ENCODE peak calls at places on chromosomes 12 and 14, in seven cellular contexts. S is NCI-H524, L is cardiac muscle cell, B is choroid plexus epithelial cell, W is GM12892, T is left cardiac atrium, A is pulmonary artery endothelial cell. J is an unnamed sample.

GRCh38 chr14:59055439-59056045 is 132.9 kb upstream of the DAAM1 start:
- DNase-seq in S (peak; percentile 33), L (peak; percentile 73), B (peak; percentile 80), W (no peak), T (no peak), A (peak; percentile 3), J (no peak)

GRCh38 chr12:108854453-108855283 is 2.7 kb downstream of the SSH1 start:
- DNase-seq in S (no peak), L (peak; percentile 94), B (peak; percentile 97), W (no peak), T (peak; percentile 75), A (peak; percentile 97), J (no peak)

GRCh38 chr14:29868000-29868399 is 59.6 kb downstream of the PRKD1 start:
- DNase-seq in S (no peak), L (peak; percentile 20), B (peak; percentile 46), W (no peak), T (no peak), A (no peak), J (no peak)

GRCh38 chr14:93946104-93946503 is 19.0 kb downstream of the FAM181A start:
- DNase-seq in S (no peak), L (peak; percentile 23), B (peak; percentile 61), W (no peak), T (no peak), A (no peak), J (no peak)

GRCh38 chr12:89016970-89017778 is 335.1 kb downstream of the DUSP6 start:
- DNase-seq in S (peak; percentile 40), L (peak; percentile 85), B (peak; percentile 85), W (peak; percentile 2), T (peak; percentile 23), A (peak; percentile 43), J (no peak)

GRCh38 chr12:48000878-48001321 is 3.4 kb downstream of the COL2A1 start:
- DNase-seq in S (peak; percentile 30), L (peak; percentile 74), B (peak; percentile 76), W (no peak), T (no peak), A (peak; percentile 10), J (no peak)

GRCh38 chr12:553216-554000 is 93.7 kb downstream of the B4GALNT3 start:
- DNase-seq in S (no peak), L (no peak), B (no peak), W (no peak), T (no peak), A (no peak), J (no peak)

GRCh38 chr14:55077691-55078151 is 26.3 kb downstream of the MAPK1IP1L start:
- DNase-seq in S (no peak), L (peak; percentile 60), B (no peak), W (no peak), T (no peak), A (no peak), J (no peak)

GRCh38 chr12:79155703-79156102 is 291.1 kb downstream of the SYT1 start:
- DNase-seq in S (no peak), L (peak; percentile 55), B (peak; percentile 65), W (no peak), T (no peak), A (no peak), J (no peak)

GRCh38 chr12:95173392-95174251 is 43.6 kb downstream of the FGD6 start:
- DNase-seq in S (no peak), L (peak; percentile 92), B (peak; percentile 96), W (no peak), T (peak; percentile 86), A (peak; percentile 60), J (no peak)

GRCh38 chr14:88129306-88130056 is 124.5 kb downstream of the GPR65 start:
- DNase-seq in S (no peak), L (peak; percentile 94), B (peak; percentile 7), W (no peak), T (no peak), A (no peak), J (no peak)

GRCh38 chr14:61812347-61813100 is 50.3 kb downstream of the SNAPC1 start:
- DNase-seq in S (peak; percentile 55), L (peak; percentile 18), B (peak; percentile 13), W (no peak), T (peak; percentile 25), A (no peak), J (no peak)

GRCh38 chr14:56801920-56802319 is 8.4 kb downstream of the OTX2 start:
- DNase-seq in S (no peak), L (no peak), B (no peak), W (no peak), T (no peak), A (no peak), J (no peak)

GRCh38 chr12:85923767-85924331 is 49.8 kb downstream of the NTS start:
- DNase-seq in S (no peak), L (peak; percentile 55), B (peak; percentile 66), W (no peak), T (no peak), A (peak; percentile 4), J (no peak)

GRCh38 chr12:69873429-69873828 is 48.4 kb downstream of the MYRFL start:
- DNase-seq in S (no peak), L (peak; percentile 76), B (peak; percentile 31), W (no peak), T (no peak), A (peak; percentile 76), J (no peak)

GRCh38 chr12:121223283-121223946 is 13.5 kb downstream of the P2RX4 start:
- DNase-seq in S (no peak), L (no peak), B (peak; percentile 38), W (no peak), T (no peak), A (no peak), J (no peak)

GRCh38 chr14:63343878-63344277 is 25.1 kb upstream of the GPHB5 start:
- DNase-seq in S (no peak), L (peak; percentile 33), B (peak; percentile 50), W (no peak), T (no peak), A (peak; percentile 20), J (no peak)

GRCh38 chr12:14664434-14665023 is 31.9 kb downstream of the GUCY2C start:
- DNase-seq in S (peak; percentile 3), L (peak; percentile 61), B (peak; percentile 57), W (no peak), T (no peak), A (no peak), J (peak; percentile 1)

GRCh38 chr12:115683240-115683765 is 594.2 kb downstream of the MED13L start:
- DNase-seq in S (no peak), L (no peak), B (no peak), W (no peak), T (no peak), A (no peak), J (no peak)

GRCh38 chr12:129550353-129550752 is 353.5 kb downstream of the TMEM132D start:
- DNase-seq in S (peak; percentile 61), L (no peak), B (no peak), W (no peak), T (no peak), A (no peak), J (no peak)

GRCh38 chr12:105617141-105617540 is 286.6 kb downstream of the C12orf75 start:
- DNase-seq in S (no peak), L (no peak), B (no peak), W (no peak), T (no peak), A (no peak), J (no peak)

J was measured in T-helper 22 cell.